ENCODE peak calls at places on chromosomes 13 and 19, in ten cellular contexts. One of them, this sample, is unnamed.

GRCh38 chr19:45862271-45862563 is 730 bp downstream of the SYMPK start:
- DNase-seq in D341Med: no peak
- DNase-seq in Daoy: no peak
- DNase-seq in NCI-H526 treated with DMSO at 0.1 percent for 48 hours: no peak
- DNase-seq in stimulated activated CD4-positive, alpha-beta T cell treated with anti-CD3 and anti-CD28 coated beads, Interleukin-1b, Interleukin-23, amount 100 ng/mL, for 24 hours: no peak
- DNase-seq in WTC11: no peak
- DNase-seq in non-pigmented ciliary epithelial cell: no peak
- DNase-seq in endodermal cell: no peak
- DNase-seq in BE2C: no peak
- DNase-seq in activated CD4-positive, alpha-beta T cell treated with anti-CD3 and anti-CD28 coated beads, Interleukin-2, amount 50 U/mL, for 48 hours: no peak
- DNase-seq in this sample: no peak

GRCh38 chr13:49560270-49561063 is 24.9 kb downstream of the RCBTB1 start:
- DNase-seq in WTC11: peak
- DNase-seq in stimulated activated CD4-positive, alpha-beta T cell treated with anti-CD3 and anti-CD28 coated beads, Interleukin-1b, Interleukin-23, amount 100 ng/mL, for 24 hours: no peak
- DNase-seq in NCI-H526 treated with DMSO at 0.1 percent for 48 hours: no peak
- DNase-seq in non-pigmented ciliary epithelial cell: no peak
- DNase-seq in endodermal cell: peak
- DNase-seq in Daoy: no peak
- DNase-seq in activated CD4-positive, alpha-beta T cell treated with anti-CD3 and anti-CD28 coated beads, Interleukin-2, amount 50 U/mL, for 48 hours: no peak
- DNase-seq in BE2C: no peak
- DNase-seq in D341Med: no peak
- DNase-seq in this sample: no peak

GRCh38 chr19:30091456-30091855 is 149.4 kb downstream of the URI1 start:
- DNase-seq in NCI-H526 treated with DMSO at 0.1 percent for 48 hours: no peak
- DNase-seq in WTC11: no peak
- DNase-seq in stimulated activated CD4-positive, alpha-beta T cell treated with anti-CD3 and anti-CD28 coated beads, Interleukin-1b, Interleukin-23, amount 100 ng/mL, for 24 hours: no peak
- DNase-seq in activated CD4-positive, alpha-beta T cell treated with anti-CD3 and anti-CD28 coated beads, Interleukin-2, amount 50 U/mL, for 48 hours: no peak
- DNase-seq in BE2C: no peak
- DNase-seq in non-pigmented ciliary epithelial cell: no peak
- DNase-seq in Daoy: no peak
- DNase-seq in D341Med: no peak
- DNase-seq in endodermal cell: no peak
- DNase-seq in this sample: no peak

GRCh38 chr13:98869408-98870090 is 108.3 kb downstream of the DOCK9 start:
- DNase-seq in BE2C: peak
- DNase-seq in stimulated activated CD4-positive, alpha-beta T cell treated with anti-CD3 and anti-CD28 coated beads, Interleukin-1b, Interleukin-23, amount 100 ng/mL, for 24 hours: no peak
- DNase-seq in endodermal cell: no peak
- DNase-seq in WTC11: no peak
- DNase-seq in activated CD4-positive, alpha-beta T cell treated with anti-CD3 and anti-CD28 coated beads, Interleukin-2, amount 50 U/mL, for 48 hours: no peak
- DNase-seq in D341Med: no peak
- DNase-seq in non-pigmented ciliary epithelial cell: no peak
- DNase-seq in NCI-H526 treated with DMSO at 0.1 percent for 48 hours: no peak
- DNase-seq in Daoy: peak
- DNase-seq in this sample: no peak

GRCh38 chr19:14142262-14143190 is 6.1 kb upstream of the ASF1B start:
- DNase-seq in NCI-H526 treated with DMSO at 0.1 percent for 48 hours: no peak
- DNase-seq in non-pigmented ciliary epithelial cell: no peak
- DNase-seq in WTC11: no peak
- DNase-seq in stimulated activated CD4-positive, alpha-beta T cell treated with anti-CD3 and anti-CD28 coated beads, Interleukin-1b, Interleukin-23, amount 100 ng/mL, for 24 hours: no peak
- DNase-seq in D341Med: no peak
- DNase-seq in Daoy: no peak
- DNase-seq in endodermal cell: no peak
- DNase-seq in BE2C: no peak
- DNase-seq in activated CD4-positive, alpha-beta T cell treated with anti-CD3 and anti-CD28 coated beads, Interleukin-2, amount 50 U/mL, for 48 hours: no peak
- DNase-seq in this sample: no peak

GRCh38 chr13:106535552-106536243 is at the start of gene EFNB2:
- DNase-seq in Daoy: peak
- DNase-seq in BE2C: peak
- DNase-seq in stimulated activated CD4-positive, alpha-beta T cell treated with anti-CD3 and anti-CD28 coated beads, Interleukin-1b, Interleukin-23, amount 100 ng/mL, for 24 hours: peak
- DNase-seq in endodermal cell: peak
- DNase-seq in WTC11: peak
- DNase-seq in NCI-H526 treated with DMSO at 0.1 percent for 48 hours: peak
- DNase-seq in D341Med: peak
- DNase-seq in non-pigmented ciliary epithelial cell: peak
- DNase-seq in activated CD4-positive, alpha-beta T cell treated with anti-CD3 and anti-CD28 coated beads, Interleukin-2, amount 50 U/mL, for 48 hours: peak
- DNase-seq in this sample: peak

GRCh38 chr13:77338961-77339401 is 12.1 kb upstream of the MYCBP2 start:
- DNase-seq in NCI-H526 treated with DMSO at 0.1 percent for 48 hours: no peak
- DNase-seq in D341Med: no peak
- DNase-seq in stimulated activated CD4-positive, alpha-beta T cell treated with anti-CD3 and anti-CD28 coated beads, Interleukin-1b, Interleukin-23, amount 100 ng/mL, for 24 hours: no peak
- DNase-seq in WTC11: no peak
- DNase-seq in non-pigmented ciliary epithelial cell: no peak
- DNase-seq in activated CD4-positive, alpha-beta T cell treated with anti-CD3 and anti-CD28 coated beads, Interleukin-2, amount 50 U/mL, for 48 hours: no peak
- DNase-seq in Daoy: no peak
- DNase-seq in BE2C: no peak
- DNase-seq in endodermal cell: no peak
- DNase-seq in this sample: no peak

GRCh38 chr19:708154-709141 is at the start of gene PALM:
- DNase-seq in activated CD4-positive, alpha-beta T cell treated with anti-CD3 and anti-CD28 coated beads, Interleukin-2, amount 50 U/mL, for 48 hours: no peak
- DNase-seq in D341Med: peak
- DNase-seq in NCI-H526 treated with DMSO at 0.1 percent for 48 hours: no peak
- DNase-seq in endodermal cell: peak
- DNase-seq in non-pigmented ciliary epithelial cell: no peak
- DNase-seq in BE2C: peak
- DNase-seq in WTC11: peak
- DNase-seq in Daoy: no peak
- DNase-seq in stimulated activated CD4-positive, alpha-beta T cell treated with anti-CD3 and anti-CD28 coated beads, Interleukin-1b, Interleukin-23, amount 100 ng/mL, for 24 hours: no peak
- DNase-seq in this sample: no peak

GRCh38 chr13:45765464-45765863 is 63.3 kb downstream of the CBY2 start:
- DNase-seq in NCI-H526 treated with DMSO at 0.1 percent for 48 hours: no peak
- DNase-seq in D341Med: no peak
- DNase-seq in WTC11: no peak
- DNase-seq in stimulated activated CD4-positive, alpha-beta T cell treated with anti-CD3 and anti-CD28 coated beads, Interleukin-1b, Interleukin-23, amount 100 ng/mL, for 24 hours: no peak
- DNase-seq in BE2C: no peak
- DNase-seq in Daoy: no peak
- DNase-seq in endodermal cell: no peak
- DNase-seq in activated CD4-positive, alpha-beta T cell treated with anti-CD3 and anti-CD28 coated beads, Interleukin-2, amount 50 U/mL, for 48 hours: no peak
- DNase-seq in non-pigmented ciliary epithelial cell: no peak
- DNase-seq in this sample: no peak

GRCh38 chr19:18612051-18612771 is 459 bp upstream of the TMEM59L start:
- DNase-seq in WTC11: no peak
- DNase-seq in endodermal cell: no peak
- DNase-seq in BE2C: no peak
- DNase-seq in stimulated activated CD4-positive, alpha-beta T cell treated with anti-CD3 and anti-CD28 coated beads, Interleukin-1b, Interleukin-23, amount 100 ng/mL, for 24 hours: no peak
- DNase-seq in Daoy: no peak
- DNase-seq in NCI-H526 treated with DMSO at 0.1 percent for 48 hours: no peak
- DNase-seq in non-pigmented ciliary epithelial cell: no peak
- DNase-seq in D341Med: no peak
- DNase-seq in activated CD4-positive, alpha-beta T cell treated with anti-CD3 and anti-CD28 coated beads, Interleukin-2, amount 50 U/mL, for 48 hours: no peak
- DNase-seq in this sample: no peak

GRCh38 chr19:9702186-9702585 is 27.3 kb upstream of the ZNF562 start:
- DNase-seq in stimulated activated CD4-positive, alpha-beta T cell treated with anti-CD3 and anti-CD28 coated beads, Interleukin-1b, Interleukin-23, amount 100 ng/mL, for 24 hours: no peak
- DNase-seq in activated CD4-positive, alpha-beta T cell treated with anti-CD3 and anti-CD28 coated beads, Interleukin-2, amount 50 U/mL, for 48 hours: no peak
- DNase-seq in Daoy: no peak
- DNase-seq in BE2C: no peak
- DNase-seq in NCI-H526 treated with DMSO at 0.1 percent for 48 hours: no peak
- DNase-seq in non-pigmented ciliary epithelial cell: no peak
- DNase-seq in endodermal cell: no peak
- DNase-seq in WTC11: no peak
- DNase-seq in D341Med: no peak
- DNase-seq in this sample: no peak

GRCh38 chr19:14022469-14022868 is 5.5 kb upstream of the RLN3 start:
- DNase-seq in BE2C: no peak
- DNase-seq in endodermal cell: no peak
- DNase-seq in stimulated activated CD4-positive, alpha-beta T cell treated with anti-CD3 and anti-CD28 coated beads, Interleukin-1b, Interleukin-23, amount 100 ng/mL, for 24 hours: no peak
- DNase-seq in Daoy: no peak
- DNase-seq in WTC11: no peak
- DNase-seq in NCI-H526 treated with DMSO at 0.1 percent for 48 hours: no peak
- DNase-seq in non-pigmented ciliary epithelial cell: no peak
- DNase-seq in activated CD4-positive, alpha-beta T cell treated with anti-CD3 and anti-CD28 coated beads, Interleukin-2, amount 50 U/mL, for 48 hours: no peak
- DNase-seq in D341Med: no peak
- DNase-seq in this sample: no peak

GRCh38 chr13:43191561-43191960 is 168.2 kb downstream of the DNAJC15 start:
- DNase-seq in BE2C: no peak
- DNase-seq in NCI-H526 treated with DMSO at 0.1 percent for 48 hours: no peak
- DNase-seq in Daoy: no peak
- DNase-seq in D341Med: no peak
- DNase-seq in WTC11: no peak
- DNase-seq in stimulated activated CD4-positive, alpha-beta T cell treated with anti-CD3 and anti-CD28 coated beads, Interleukin-1b, Interleukin-23, amount 100 ng/mL, for 24 hours: no peak
- DNase-seq in endodermal cell: no peak
- DNase-seq in non-pigmented ciliary epithelial cell: no peak
- DNase-seq in activated CD4-positive, alpha-beta T cell treated with anti-CD3 and anti-CD28 coated beads, Interleukin-2, amount 50 U/mL, for 48 hours: no peak
- DNase-seq in this sample: no peak

GRCh38 chr19:32219881-32220552 is 125.4 kb upstream of the ZNF507 start:
- DNase-seq in non-pigmented ciliary epithelial cell: no peak
- DNase-seq in stimulated activated CD4-positive, alpha-beta T cell treated with anti-CD3 and anti-CD28 coated beads, Interleukin-1b, Interleukin-23, amount 100 ng/mL, for 24 hours: no peak
- DNase-seq in activated CD4-positive, alpha-beta T cell treated with anti-CD3 and anti-CD28 coated beads, Interleukin-2, amount 50 U/mL, for 48 hours: no peak
- DNase-seq in Daoy: no peak
- DNase-seq in D341Med: no peak
- DNase-seq in NCI-H526 treated with DMSO at 0.1 percent for 48 hours: no peak
- DNase-seq in BE2C: no peak
- DNase-seq in WTC11: no peak
- DNase-seq in endodermal cell: no peak
- DNase-seq in this sample: no peak

GRCh38 chr13:23794267-23795161 is 94.7 kb downstream of the MIPEP start:
- DNase-seq in non-pigmented ciliary epithelial cell: no peak
- DNase-seq in WTC11: no peak
- DNase-seq in BE2C: no peak
- DNase-seq in stimulated activated CD4-positive, alpha-beta T cell treated with anti-CD3 and anti-CD28 coated beads, Interleukin-1b, Interleukin-23, amount 100 ng/mL, for 24 hours: no peak
- DNase-seq in endodermal cell: no peak
- DNase-seq in activated CD4-positive, alpha-beta T cell treated with anti-CD3 and anti-CD28 coated beads, Interleukin-2, amount 50 U/mL, for 48 hours: no peak
- DNase-seq in Daoy: peak
- DNase-seq in NCI-H526 treated with DMSO at 0.1 percent for 48 hours: no peak
- DNase-seq in D341Med: no peak
- DNase-seq in this sample: no peak

GRCh38 chr19:46225558-46226004 is 4.0 kb upstream of the IGFL1 start:
- DNase-seq in BE2C: no peak
- DNase-seq in non-pigmented ciliary epithelial cell: no peak
- DNase-seq in D341Med: no peak
- DNase-seq in NCI-H526 treated with DMSO at 0.1 percent for 48 hours: no peak
- DNase-seq in activated CD4-positive, alpha-beta T cell treated with anti-CD3 and anti-CD28 coated beads, Interleukin-2, amount 50 U/mL, for 48 hours: no peak
- DNase-seq in stimulated activated CD4-positive, alpha-beta T cell treated with anti-CD3 and anti-CD28 coated beads, Interleukin-1b, Interleukin-23, amount 100 ng/mL, for 24 hours: no peak
- DNase-seq in Daoy: no peak
- DNase-seq in endodermal cell: peak
- DNase-seq in WTC11: no peak
- DNase-seq in this sample: no peak

GRCh38 chr19:17049711-17050280 is 23.2 kb upstream of the CPAMD8 start:
- DNase-seq in WTC11: no peak
- DNase-seq in non-pigmented ciliary epithelial cell: peak
- DNase-seq in NCI-H526 treated with DMSO at 0.1 percent for 48 hours: no peak
- DNase-seq in stimulated activated CD4-positive, alpha-beta T cell treated with anti-CD3 and anti-CD28 coated beads, Interleukin-1b, Interleukin-23, amount 100 ng/mL, for 24 hours: no peak
- DNase-seq in activated CD4-positive, alpha-beta T cell treated with anti-CD3 and anti-CD28 coated beads, Interleukin-2, amount 50 U/mL, for 48 hours: no peak
- DNase-seq in Daoy: peak
- DNase-seq in D341Med: no peak
- DNase-seq in BE2C: no peak
- DNase-seq in endodermal cell: no peak
- DNase-seq in this sample: no peak

GRCh38 chr13:75544681-75545333 is 4.8 kb upstream of the UCHL3 start:
- DNase-seq in WTC11: no peak
- DNase-seq in NCI-H526 treated with DMSO at 0.1 percent for 48 hours: no peak
- DNase-seq in D341Med: no peak
- DNase-seq in stimulated activated CD4-positive, alpha-beta T cell treated with anti-CD3 and anti-CD28 coated beads, Interleukin-1b, Interleukin-23, amount 100 ng/mL, for 24 hours: no peak
- DNase-seq in endodermal cell: no peak
- DNase-seq in Daoy: no peak
- DNase-seq in activated CD4-positive, alpha-beta T cell treated with anti-CD3 and anti-CD28 coated beads, Interleukin-2, amount 50 U/mL, for 48 hours: no peak
- DNase-seq in BE2C: no peak
- DNase-seq in non-pigmented ciliary epithelial cell: peak
- DNase-seq in this sample: no peak

GRCh38 chr13:60654405-60654804 is 257.4 kb downstream of the TDRD3 start:
- DNase-seq in D341Med: peak
- DNase-seq in WTC11: peak
- DNase-seq in activated CD4-positive, alpha-beta T cell treated with anti-CD3 and anti-CD28 coated beads, Interleukin-2, amount 50 U/mL, for 48 hours: no peak
- DNase-seq in endodermal cell: peak
- DNase-seq in Daoy: no peak
- DNase-seq in stimulated activated CD4-positive, alpha-beta T cell treated with anti-CD3 and anti-CD28 coated beads, Interleukin-1b, Interleukin-23, amount 100 ng/mL, for 24 hours: no peak
- DNase-seq in NCI-H526 treated with DMSO at 0.1 percent for 48 hours: peak
- DNase-seq in non-pigmented ciliary epithelial cell: no peak
- DNase-seq in BE2C: peak
- DNase-seq in this sample: no peak

This sample was measured in stimulated activated CD8-positive, alpha-beta memory T cell treated with anti-CD3 and anti-CD28 coated beads, Interleukin-2, amount 100 ng/mL, for 1 hour.